ENCODE peak calls at places on chromosome 4, in eight cellular contexts. One of them, this sample, is unnamed.

GRCh38 chr4:188412499-188412898 is 273.3 kb downstream of the TRIML1 start:
- DNase-seq in choroid plexus epithelial cell: no peak
- DNase-seq in HS-5: no peak
- DNase-seq in cardiac muscle cell: no peak
- DNase-seq in stimulated activated naive B cell treated with anti-CD40 and anti-IgM and Interleukin-4, amounts not matched to agents 10 μg/mL and 1 μg/mL and 100 μg/mL, for 72 hours: no peak
- DNase-seq in A549: no peak
- DNase-seq in activated T-helper 1 cell treated with anti-CD3 and anti-CD28 coated beads, Interleukin-12 subunit alpha, Interleukin-12 subunit beta, Interleukin-2, Interleukin-4 antibody, amounts not matched to agents 30 ng/mL and 10 ng/mL and 1 ng/mL, durations not matched to agents 14 hours and 24 hours and 36 hours: no peak
- DNase-seq in aorta: no peak
- DNase-seq in this sample: no peak

GRCh38 chr4:81084624-81085023 is 54.1 kb downstream of the BMP3 start:
- DNase-seq in choroid plexus epithelial cell: peak
- DNase-seq in HS-5: no peak
- DNase-seq in cardiac muscle cell: no peak
- DNase-seq in stimulated activated naive B cell treated with anti-CD40 and anti-IgM and Interleukin-4, amounts not matched to agents 10 μg/mL and 1 μg/mL and 100 μg/mL, for 72 hours: no peak
- DNase-seq in A549: no peak
- DNase-seq in activated T-helper 1 cell treated with anti-CD3 and anti-CD28 coated beads, Interleukin-12 subunit alpha, Interleukin-12 subunit beta, Interleukin-2, Interleukin-4 antibody, amounts not matched to agents 30 ng/mL and 10 ng/mL and 1 ng/mL, durations not matched to agents 14 hours and 24 hours and 36 hours: no peak
- DNase-seq in aorta: no peak
- DNase-seq in this sample: no peak

GRCh38 chr4:10139518-10139917 is 22.9 kb upstream of the WDR1 start:
- DNase-seq in choroid plexus epithelial cell: no peak
- DNase-seq in HS-5: no peak
- DNase-seq in cardiac muscle cell: no peak
- DNase-seq in stimulated activated naive B cell treated with anti-CD40 and anti-IgM and Interleukin-4, amounts not matched to agents 10 μg/mL and 1 μg/mL and 100 μg/mL, for 72 hours: no peak
- DNase-seq in A549: no peak
- DNase-seq in activated T-helper 1 cell treated with anti-CD3 and anti-CD28 coated beads, Interleukin-12 subunit alpha, Interleukin-12 subunit beta, Interleukin-2, Interleukin-4 antibody, amounts not matched to agents 30 ng/mL and 10 ng/mL and 1 ng/mL, durations not matched to agents 14 hours and 24 hours and 36 hours: no peak
- DNase-seq in aorta: no peak
- DNase-seq in this sample: no peak

GRCh38 chr4:168380290-168380689 is 61.7 kb upstream of the DDX60 start:
- DNase-seq in choroid plexus epithelial cell: no peak
- DNase-seq in HS-5: no peak
- DNase-seq in cardiac muscle cell: no peak
- DNase-seq in stimulated activated naive B cell treated with anti-CD40 and anti-IgM and Interleukin-4, amounts not matched to agents 10 μg/mL and 1 μg/mL and 100 μg/mL, for 72 hours: no peak
- DNase-seq in A549: no peak
- DNase-seq in activated T-helper 1 cell treated with anti-CD3 and anti-CD28 coated beads, Interleukin-12 subunit alpha, Interleukin-12 subunit beta, Interleukin-2, Interleukin-4 antibody, amounts not matched to agents 30 ng/mL and 10 ng/mL and 1 ng/mL, durations not matched to agents 14 hours and 24 hours and 36 hours: no peak
- DNase-seq in aorta: no peak
- DNase-seq in this sample: no peak

GRCh38 chr4:617644-618330 is 7.6 kb upstream of the PDE6B start:
- DNase-seq in choroid plexus epithelial cell: no peak
- DNase-seq in HS-5: no peak
- DNase-seq in cardiac muscle cell: no peak
- DNase-seq in stimulated activated naive B cell treated with anti-CD40 and anti-IgM and Interleukin-4, amounts not matched to agents 10 μg/mL and 1 μg/mL and 100 μg/mL, for 72 hours: no peak
- DNase-seq in A549: no peak
- DNase-seq in activated T-helper 1 cell treated with anti-CD3 and anti-CD28 coated beads, Interleukin-12 subunit alpha, Interleukin-12 subunit beta, Interleukin-2, Interleukin-4 antibody, amounts not matched to agents 30 ng/mL and 10 ng/mL and 1 ng/mL, durations not matched to agents 14 hours and 24 hours and 36 hours: no peak
- DNase-seq in aorta: peak
- DNase-seq in this sample: no peak

GRCh38 chr4:74628808-74629616 is 165.3 kb downstream of the BTC start:
- DNase-seq in choroid plexus epithelial cell: no peak
- DNase-seq in HS-5: no peak
- DNase-seq in cardiac muscle cell: no peak
- DNase-seq in stimulated activated naive B cell treated with anti-CD40 and anti-IgM and Interleukin-4, amounts not matched to agents 10 μg/mL and 1 μg/mL and 100 μg/mL, for 72 hours: no peak
- DNase-seq in A549: no peak
- DNase-seq in activated T-helper 1 cell treated with anti-CD3 and anti-CD28 coated beads, Interleukin-12 subunit alpha, Interleukin-12 subunit beta, Interleukin-2, Interleukin-4 antibody, amounts not matched to agents 30 ng/mL and 10 ng/mL and 1 ng/mL, durations not matched to agents 14 hours and 24 hours and 36 hours: no peak
- DNase-seq in aorta: no peak
- DNase-seq in this sample: no peak

GRCh38 chr4:69060651-69061308 is 35.5 kb upstream of the UGT2B7 start:
- DNase-seq in choroid plexus epithelial cell: peak
- DNase-seq in HS-5: no peak
- DNase-seq in cardiac muscle cell: no peak
- DNase-seq in stimulated activated naive B cell treated with anti-CD40 and anti-IgM and Interleukin-4, amounts not matched to agents 10 μg/mL and 1 μg/mL and 100 μg/mL, for 72 hours: no peak
- DNase-seq in A549: peak
- DNase-seq in activated T-helper 1 cell treated with anti-CD3 and anti-CD28 coated beads, Interleukin-12 subunit alpha, Interleukin-12 subunit beta, Interleukin-2, Interleukin-4 antibody, amounts not matched to agents 30 ng/mL and 10 ng/mL and 1 ng/mL, durations not matched to agents 14 hours and 24 hours and 36 hours: no peak
- DNase-seq in aorta: no peak
- DNase-seq in this sample: no peak

GRCh38 chr4:185396724-185397402 is at the start of gene ANKRD37:
- DNase-seq in choroid plexus epithelial cell: peak
- DNase-seq in HS-5: no peak
- DNase-seq in cardiac muscle cell: peak
- DNase-seq in stimulated activated naive B cell treated with anti-CD40 and anti-IgM and Interleukin-4, amounts not matched to agents 10 μg/mL and 1 μg/mL and 100 μg/mL, for 72 hours: no peak
- DNase-seq in A549: peak
- DNase-seq in activated T-helper 1 cell treated with anti-CD3 and anti-CD28 coated beads, Interleukin-12 subunit alpha, Interleukin-12 subunit beta, Interleukin-2, Interleukin-4 antibody, amounts not matched to agents 30 ng/mL and 10 ng/mL and 1 ng/mL, durations not matched to agents 14 hours and 24 hours and 36 hours: no peak
- DNase-seq in aorta: peak
- DNase-seq in this sample: peak

GRCh38 chr4:173025131-173025530 is 143.5 kb upstream of the GALNT7 start:
- DNase-seq in choroid plexus epithelial cell: peak
- DNase-seq in HS-5: peak
- DNase-seq in cardiac muscle cell: peak
- DNase-seq in stimulated activated naive B cell treated with anti-CD40 and anti-IgM and Interleukin-4, amounts not matched to agents 10 μg/mL and 1 μg/mL and 100 μg/mL, for 72 hours: peak
- DNase-seq in A549: peak
- DNase-seq in activated T-helper 1 cell treated with anti-CD3 and anti-CD28 coated beads, Interleukin-12 subunit alpha, Interleukin-12 subunit beta, Interleukin-2, Interleukin-4 antibody, amounts not matched to agents 30 ng/mL and 10 ng/mL and 1 ng/mL, durations not matched to agents 14 hours and 24 hours and 36 hours: no peak
- DNase-seq in aorta: no peak
- DNase-seq in this sample: no peak

GRCh38 chr4:29549308-29549707 is 1170.9 kb upstream of the PCDH7 start:
- DNase-seq in choroid plexus epithelial cell: no peak
- DNase-seq in HS-5: peak
- DNase-seq in cardiac muscle cell: no peak
- DNase-seq in stimulated activated naive B cell treated with anti-CD40 and anti-IgM and Interleukin-4, amounts not matched to agents 10 μg/mL and 1 μg/mL and 100 μg/mL, for 72 hours: no peak
- DNase-seq in A549: no peak
- DNase-seq in activated T-helper 1 cell treated with anti-CD3 and anti-CD28 coated beads, Interleukin-12 subunit alpha, Interleukin-12 subunit beta, Interleukin-2, Interleukin-4 antibody, amounts not matched to agents 30 ng/mL and 10 ng/mL and 1 ng/mL, durations not matched to agents 14 hours and 24 hours and 36 hours: no peak
- DNase-seq in aorta: no peak
- DNase-seq in this sample: no peak

GRCh38 chr4:140004580-140005314 is 149.2 kb downstream of the MAML3 start:
- DNase-seq in choroid plexus epithelial cell: peak
- DNase-seq in HS-5: no peak
- DNase-seq in cardiac muscle cell: peak
- DNase-seq in stimulated activated naive B cell treated with anti-CD40 and anti-IgM and Interleukin-4, amounts not matched to agents 10 μg/mL and 1 μg/mL and 100 μg/mL, for 72 hours: no peak
- DNase-seq in A549: no peak
- DNase-seq in activated T-helper 1 cell treated with anti-CD3 and anti-CD28 coated beads, Interleukin-12 subunit alpha, Interleukin-12 subunit beta, Interleukin-2, Interleukin-4 antibody, amounts not matched to agents 30 ng/mL and 10 ng/mL and 1 ng/mL, durations not matched to agents 14 hours and 24 hours and 36 hours: no peak
- DNase-seq in aorta: peak
- DNase-seq in this sample: no peak

GRCh38 chr4:8893624-8894423 is 22.2 kb upstream of the HMX1 start:
- DNase-seq in choroid plexus epithelial cell: no peak
- DNase-seq in HS-5: no peak
- DNase-seq in cardiac muscle cell: peak
- DNase-seq in stimulated activated naive B cell treated with anti-CD40 and anti-IgM and Interleukin-4, amounts not matched to agents 10 μg/mL and 1 μg/mL and 100 μg/mL, for 72 hours: no peak
- DNase-seq in A549: no peak
- DNase-seq in activated T-helper 1 cell treated with anti-CD3 and anti-CD28 coated beads, Interleukin-12 subunit alpha, Interleukin-12 subunit beta, Interleukin-2, Interleukin-4 antibody, amounts not matched to agents 30 ng/mL and 10 ng/mL and 1 ng/mL, durations not matched to agents 14 hours and 24 hours and 36 hours: no peak
- DNase-seq in aorta: no peak
- DNase-seq in this sample: no peak

GRCh38 chr4:75673959-75674328 is 733 bp upstream of the G3BP2 start:
- DNase-seq in choroid plexus epithelial cell: peak
- DNase-seq in HS-5: no peak
- DNase-seq in cardiac muscle cell: peak
- DNase-seq in stimulated activated naive B cell treated with anti-CD40 and anti-IgM and Interleukin-4, amounts not matched to agents 10 μg/mL and 1 μg/mL and 100 μg/mL, for 72 hours: no peak
- DNase-seq in A549: no peak
- DNase-seq in activated T-helper 1 cell treated with anti-CD3 and anti-CD28 coated beads, Interleukin-12 subunit alpha, Interleukin-12 subunit beta, Interleukin-2, Interleukin-4 antibody, amounts not matched to agents 30 ng/mL and 10 ng/mL and 1 ng/mL, durations not matched to agents 14 hours and 24 hours and 36 hours: no peak
- DNase-seq in aorta: no peak
- DNase-seq in this sample: no peak

GRCh38 chr4:7402526-7402925 is 32.2 kb downstream of the PSAPL1 start:
- DNase-seq in choroid plexus epithelial cell: no peak
- DNase-seq in HS-5: no peak
- DNase-seq in cardiac muscle cell: no peak
- DNase-seq in stimulated activated naive B cell treated with anti-CD40 and anti-IgM and Interleukin-4, amounts not matched to agents 10 μg/mL and 1 μg/mL and 100 μg/mL, for 72 hours: no peak
- DNase-seq in A549: no peak
- DNase-seq in activated T-helper 1 cell treated with anti-CD3 and anti-CD28 coated beads, Interleukin-12 subunit alpha, Interleukin-12 subunit beta, Interleukin-2, Interleukin-4 antibody, amounts not matched to agents 30 ng/mL and 10 ng/mL and 1 ng/mL, durations not matched to agents 14 hours and 24 hours and 36 hours: no peak
- DNase-seq in aorta: no peak
- DNase-seq in this sample: no peak

GRCh38 chr4:76550966-76551780 is 116.1 kb downstream of the SHROOM3 start:
- DNase-seq in choroid plexus epithelial cell: peak
- DNase-seq in HS-5: no peak
- DNase-seq in cardiac muscle cell: no peak
- DNase-seq in stimulated activated naive B cell treated with anti-CD40 and anti-IgM and Interleukin-4, amounts not matched to agents 10 μg/mL and 1 μg/mL and 100 μg/mL, for 72 hours: no peak
- DNase-seq in A549: no peak
- DNase-seq in activated T-helper 1 cell treated with anti-CD3 and anti-CD28 coated beads, Interleukin-12 subunit alpha, Interleukin-12 subunit beta, Interleukin-2, Interleukin-4 antibody, amounts not matched to agents 30 ng/mL and 10 ng/mL and 1 ng/mL, durations not matched to agents 14 hours and 24 hours and 36 hours: no peak
- DNase-seq in aorta: no peak
- DNase-seq in this sample: no peak

This sample was measured in kidney epithelial cell.